ENCODE peak calls at places on chromosomes 7 and 10, in four cellular contexts. M, E, G and Y are unnamed samples.

GRCh38 chr10:8840356-8840755 is 785.9 kb downstream of the GATA3 start:
- DNase-seq in G (no peak), E (no peak), M (no peak), Y (no peak)

GRCh38 chr10:34280599-34281374 is 534.3 kb downstream of the PARD3 start:
- DNase-seq in E (no peak), G (no peak), M (no peak), Y (no peak)

GRCh38 chr7:74093671-74094223 is 10.1 kb downstream of the LIMK1 start:
- DNase-seq in E (no peak), G (no peak), M (peak), Y (no peak)

GRCh38 chr10:128156999-128157755 is 31.0 kb upstream of the MKI67 start:
- DNase-seq in M (no peak), E (no peak), G (no peak), Y (no peak)

GRCh38 chr7:14761506-14762296 is 140.8 kb downstream of the DGKB start:
- DNase-seq in G (no peak), M (no peak), E (no peak), Y (no peak)

GRCh38 chr7:28975987-28976386 is 17.9 kb upstream of the TRIL start:
- DNase-seq in E (no peak), M (no peak), G (no peak), Y (no peak)

GRCh38 chr10:113907166-113907565 is 52.7 kb downstream of the NHLRC2 start:
- DNase-seq in E (no peak), M (no peak), G (no peak), Y (no peak)

GRCh38 chr10:66455304-66455703 is 470.5 kb upstream of the LRRTM3 start:
- DNase-seq in G (no peak), M (no peak), E (no peak), Y (no peak)